ENCODE peak calls at places on chromosomes 11 and 22, in nine cellular contexts. N, M, Y, Z, A, G, Q, V and C are unnamed samples. For H3K36me3 and H3K27me3, the result is how much of the 10 kb centered on the place peaks cover.

GRCh38 chr11:24697722-24698121 is 200.9 kb downstream of the LUZP2 start:
- DNase-seq in Y (no peak), Q (no peak), V (no peak), A (peak), G (peak), M (no peak), N (no peak), Z (no peak), C (no peak)

GRCh38 chr11:133930767-133931448 is 25.9 kb downstream of the IGSF9B start:
- DNase-seq in G (no peak), Z (no peak), M (no peak), N (no peak), Q (no peak), A (no peak), Y (no peak), V (no peak), C (no peak)

GRCh38 chr22:20781272-20781990 is 7.5 kb downstream of the SERPIND1 start:
- DNase-seq in Y (no peak), M (no peak), G (peak), Q (no peak), A (peak), V (no peak), N (no peak), Z (no peak), C (no peak)

GRCh38 chr11:115476463-115477286 is 27.5 kb downstream of the CADM1 start:
- DNase-seq in N (no peak), V (no peak), G (no peak), A (no peak), Y (no peak), Q (no peak), Z (no peak), M (no peak), C (no peak)

GRCh38 chr11:59216654-59217640 is 4.2 kb upstream of the MPEG1 start:
- DNase-seq in A (peak), Q (peak), M (peak), V (no peak), G (peak), N (no peak), Y (no peak), Z (no peak), C (peak)

GRCh38 chr22:21766933-21767462 is 31.4 kb upstream of the YPEL1 start:
- DNase-seq in Z (no peak), N (no peak), Y (no peak), G (no peak), M (no peak), A (no peak), V (no peak), Q (no peak), C (no peak)

GRCh38 chr11:109040303-109040702 is 375.4 kb downstream of the DDX10 start:
- DNase-seq in Y (no peak), M (peak), N (no peak), G (no peak), Z (no peak), V (no peak), Q (no peak), A (no peak), C (no peak)

GRCh38 chr11:1167256-1167655 is 9.5 kb downstream of the MUC5AC start:
- DNase-seq in A (no peak), Z (no peak), N (no peak), G (no peak), M (no peak), Q (no peak), Y (no peak), V (peak), C (no peak)

GRCh38 chr11:44309483-44310197 is at the start of gene ALX4:
- DNase-seq in Q (no peak), M (no peak), Z (no peak), Y (no peak), G (peak), N (no peak), A (no peak), V (peak), C (no peak)

GRCh38 chr11:118910309-118911112 is 15.2 kb downstream of the BCL9L start:
- DNase-seq in N (no peak), Z (peak), G (peak), A (peak), Q (peak), V (peak), M (no peak), Y (peak), C (no peak)

GRCh38 chr11:84558085-84558905 is 1068.8 kb downstream of the DLG2 start:
- DNase-seq in Y (peak), Z (no peak), V (no peak), N (no peak), M (peak), A (peak), Q (no peak), G (peak), C (peak)

GRCh38 chr22:42313204-42313603 is 42.8 kb upstream of the TCF20 start:
- DNase-seq in Z (no peak), N (no peak), Y (no peak), V (no peak), A (no peak), G (no peak), Q (no peak), M (no peak), C (no peak)

GRCh38 chr11:64914123-64914522 is 2.9 kb downstream of the ATG2A start:
- DNase-seq in A (no peak), Z (no peak), V (no peak), M (no peak), N (no peak), Q (no peak), G (no peak), Y (no peak), C (no peak)
- H3K36me3 ChIP-seq in A (under half), Z (half or more), V (half or more), M (under half), N (under half), Q (under half), G (under half), Y (under half), C (under half)

GRCh38 chr11:114039551-114039950 is 20.0 kb upstream of the ZBTB16 start:
- DNase-seq in Y (no peak), Q (no peak), G (no peak), N (no peak), Z (no peak), M (no peak), V (no peak), A (no peak), C (no peak)
- H3K27me3 ChIP-seq in Y (under half), Q (under half), G (under half), N (under half), Z (under half), M (under half), V (under half), A (under half), C (under half)

DNA sequence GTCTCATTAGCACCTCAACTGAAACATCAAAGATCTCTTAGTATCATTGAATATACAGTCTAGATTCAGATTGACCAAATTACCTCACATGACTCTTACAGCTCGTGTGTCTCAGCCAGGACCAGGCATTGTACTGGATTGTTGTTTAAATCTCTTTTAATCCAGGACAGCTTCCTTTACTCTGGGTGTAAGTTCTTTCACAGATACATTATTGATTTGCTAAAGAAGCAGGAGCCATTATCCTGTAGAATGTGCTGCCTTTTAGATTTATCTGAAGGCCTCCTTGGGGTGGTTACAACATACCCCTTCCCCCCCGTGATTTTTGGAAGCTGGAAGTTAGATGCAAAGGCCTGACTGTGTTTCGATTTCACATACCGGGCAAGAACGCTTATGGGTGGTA is 4.2 kb downstream of the MCM5 start:
- DNase-seq in V (no peak), G (no peak), Y (no peak), Z (no peak), M (no peak), A (no peak), N (no peak), Q (no peak), C (no peak)
- H3K36me3 ChIP-seq in V (half or more), G (under half), Y (under half), Z (half or more), M (under half), A (under half), N (under half), Q (under half), C (under half)

GRCh38 chr11:6258571-6258998 is 1.1 kb upstream of the CCKBR start:
- DNase-seq in V (no peak), A (no peak), G (no peak), N (no peak), Z (no peak), M (no peak), Q (no peak), Y (no peak), C (no peak)
- H3K27me3 ChIP-seq in V (half or more), A (half or more), G (under half), N (under half), Z (under half), M (under half), Q (under half), Y (under half), C (under half)

GRCh38 chr22:30027791-30028190 is 52.5 kb upstream of the HORMAD2 start:
- DNase-seq in V (no peak), M (no peak), N (no peak), Y (no peak), Q (no peak), Z (no peak), A (no peak), G (no peak), C (no peak)

GRCh38 chr22:30027169-30027568 is 53.1 kb upstream of the HORMAD2 start:
- DNase-seq in N (no peak), V (no peak), A (no peak), Q (no peak), G (peak), Y (no peak), M (no peak), Z (peak), C (no peak)

GRCh38 chr22:30028731-30029130 is 51.5 kb upstream of the HORMAD2 start:
- DNase-seq in Z (no peak), V (no peak), N (no peak), Y (no peak), Q (no peak), M (no peak), A (no peak), G (no peak), C (no peak)

GRCh38 chr22:30025187-30025586 is 55.1 kb upstream of the HORMAD2 start:
- DNase-seq in A (no peak), Q (no peak), M (no peak), Z (peak), G (no peak), Y (no peak), N (no peak), V (no peak), C (no peak)

GRCh38 chr22:30026751-30027150 is 53.5 kb upstream of the HORMAD2 start:
- DNase-seq in A (no peak), Z (no peak), Y (no peak), M (no peak), N (no peak), Q (no peak), G (no peak), V (no peak), C (no peak)
- H3K36me3 ChIP-seq in A (half or more), Z (half or more), Y (under half), M (under half), N (half or more), Q (under half), G (under half), V (under half), C (under half)

GRCh38 chr22:49847751-49848689 is 5.6 kb upstream of the ZBED4 start:
- DNase-seq in N (no peak), Q (peak), Y (no peak), M (no peak), Z (peak), G (no peak), V (peak), A (no peak), C (no peak)
- H3K27me3 ChIP-seq in N (under half), Q (under half), Y (under half), M (under half), Z (under half), G (under half), V (half or more), A (half or more), C (under half)

DNA sequence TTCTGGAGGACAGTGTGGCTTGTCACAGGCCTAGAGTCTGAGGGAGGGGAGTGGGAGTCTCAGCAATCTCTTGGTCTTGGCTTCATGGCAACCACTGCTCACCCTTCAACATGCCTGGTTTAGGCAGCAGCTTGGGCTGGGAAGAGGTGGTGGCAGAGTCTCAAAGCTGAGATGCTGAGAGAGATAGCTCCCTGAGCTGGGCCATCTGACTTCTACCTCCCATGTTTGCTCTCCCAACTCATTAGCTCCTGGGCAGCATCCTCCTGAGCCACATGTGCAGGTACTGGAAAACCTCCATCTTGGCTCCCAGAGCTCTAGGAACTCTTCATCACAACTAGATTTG is 13.0 kb downstream of the PIK3IP1 start:
- DNase-seq in N (no peak), M (no peak), Q (no peak), V (no peak), Z (no peak), A (no peak), Y (no peak), G (no peak), C (no peak)
- H3K36me3 ChIP-seq in N (half or more), M (under half), Q (under half), V (half or more), Z (half or more), A (under half), Y (under half), G (under half), C (under half)

GRCh38 chr11:2270322-2271076 is at the start of gene ASCL2:
- DNase-seq in Z (no peak), Q (no peak), G (peak), Y (no peak), V (no peak), N (no peak), M (no peak), A (no peak), C (no peak)
- H3K27me3 ChIP-seq in Z (half or more), Q (under half), G (under half), Y (under half), V (half or more), N (under half), M (under half), A (half or more), C (half or more)